ENCODE peak calls at places on chromosomes 6 and 20, in five cellular contexts. E is mucosa of descending colon, V is Calu3, U is endothelial cell of umbilical vein, D is fibroblast of the aortic adventitia. W is an unnamed sample.

GRCh38 chr20:16017656-16018055 is 555.6 kb downstream of the KIF16B start:
- DNase-seq in E (no peak), V (no peak), U (no peak), D (no peak), W (no peak)

GRCh38 chr6:167892835-167893234 is 66.1 kb downstream of the AFDN start:
- DNase-seq in E (no peak), V (no peak), U (no peak), D (no peak), W (no peak)

GRCh38 chr6:89727501-89727900 is 89.0 kb upstream of the LYRM2 start:
- DNase-seq in E (no peak), V (no peak), U (no peak), D (no peak), W (no peak)

GRCh38 chr6:166440729-166441128 is 58.0 kb upstream of the MPC1 start:
- DNase-seq in E (no peak), V (no peak), U (no peak), D (no peak), W (no peak)

GRCh38 chr20:24948939-24949679 is at the start of gene CST7:
- DNase-seq in E (peak; percentile 62), V (no peak), U (no peak), D (no peak), W (no peak)

GRCh38 chr20:20455945-20456344 is 88.0 kb downstream of the INSM1 start:
- DNase-seq in E (no peak), V (no peak), U (no peak), D (no peak), W (no peak)

GRCh38 chr6:34190504-34191122 is 44.7 kb upstream of the GRM4 start:
- DNase-seq in E (no peak), V (no peak), U (no peak), D (no peak), W (no peak)

GRCh38 chr20:61817575-61817974 is 248.1 kb downstream of the TAF4 start:
- DNase-seq in E (no peak), V (no peak), U (no peak), D (no peak), W (no peak)

GRCh38 chr6:56172144-56172543 is 75.2 kb downstream of the COL21A1 start:
- DNase-seq in E (no peak), V (no peak), U (peak; percentile 6), D (no peak), W (no peak)

GRCh38 chr20:20734475-20734948 is 22.1 kb upstream of the RALGAPA2 start:
- DNase-seq in E (no peak), V (no peak), U (peak; percentile 92), D (no peak), W (no peak)

GRCh38 chr6:187252-187840 is 104.9 kb upstream of the DUSP22 start:
- DNase-seq in E (no peak), V (no peak), U (no peak), D (no peak), W (no peak)

GRCh38 chr20:15379897-15380296 is 1042.5 kb upstream of the FLRT3 start:
- DNase-seq in E (no peak), V (no peak), U (no peak), D (no peak), W (no peak)

GRCh38 chr6:44122821-44123220 is 4.4 kb downstream of the MRPL14 start:
- DNase-seq in E (no peak), V (no peak), U (peak; percentile 93), D (peak; percentile 52), W (no peak)

GRCh38 chr20:62156254-62156556 is 12.6 kb downstream of the SS18L1 start:
- DNase-seq in E (no peak), V (no peak), U (no peak), D (no peak), W (no peak)

GRCh38 chr20:3765171-3765887 is 2.2 kb downstream of the ADISSP start:
- DNase-seq in E (no peak), V (no peak), U (no peak), D (no peak), W (no peak)

GRCh38 chr6:89797317-89797716 is 22.3 kb downstream of the MDN1 start:
- DNase-seq in E (no peak), V (no peak), U (no peak), D (peak; percentile 83), W (no peak)

GRCh38 chr6:159724778-159725177 is 2.5 kb upstream of the WTAP start:
- DNase-seq in E (no peak), V (no peak), U (no peak), D (no peak), W (no peak)

GRCh38 chr6:148866657-148867268 is 119.9 kb downstream of the UST start:
- DNase-seq in E (no peak), V (no peak), U (no peak), D (no peak), W (no peak)

GRCh38 chr6:32177788-32178546 is at the start of gene RNF5:
- DNase-seq in E (peak; percentile 98), V (peak; percentile 99), U (peak; percentile 100), D (peak; percentile 100), W (peak; percentile 100)

GRCh38 chr6:170132011-170132521 is 158.8 kb downstream of the DLL1 start:
- DNase-seq in E (no peak), V (no peak), U (no peak), D (no peak), W (no peak)

GRCh38 chr6:27138398-27138797 is 109.1 kb upstream of the PRSS16 start:
- DNase-seq in E (no peak), V (no peak), U (no peak), D (no peak), W (no peak)

GRCh38 chr6:126359936-126360537 is 20.1 kb downstream of the CENPW start:
- DNase-seq in E (no peak), V (no peak), U (no peak), D (no peak), W (no peak)

GRCh38 chr20:51712501-51713212 is 55.5 kb downstream of the ATP9A start:
- DNase-seq in E (peak; percentile 51), V (peak; percentile 47), U (peak; percentile 23), D (peak; percentile 15), W (no peak)

GRCh38 chr6:151546941-151547659 is 53.3 kb downstream of the CCDC170 start:
- DNase-seq in E (no peak), V (no peak), U (no peak), D (no peak), W (no peak)
- TF ChIP-seq CTCF in E (no peak), V (no peak), U (no peak), D (no peak), W (no peak)

GRCh38 chr6:120055071-120055470 is 705.5 kb upstream of the MAN1A1 start:
- DNase-seq in E (no peak), V (no peak), U (no peak), D (no peak), W (no peak)

GRCh38 chr6:120058410-120058809 is 708.8 kb upstream of the MAN1A1 start:
- DNase-seq in E (no peak), V (no peak), U (no peak), D (no peak), W (no peak)

GRCh38 chr6:120056085-120056484 is 706.5 kb upstream of the MAN1A1 start:
- DNase-seq in E (peak; percentile 2), V (no peak), U (no peak), D (no peak), W (no peak)
- TF ChIP-seq CTCF in E (no peak), V (no peak), U (peak; percentile 11), D (peak; percentile 33), W (peak; percentile 70)

DNA sequence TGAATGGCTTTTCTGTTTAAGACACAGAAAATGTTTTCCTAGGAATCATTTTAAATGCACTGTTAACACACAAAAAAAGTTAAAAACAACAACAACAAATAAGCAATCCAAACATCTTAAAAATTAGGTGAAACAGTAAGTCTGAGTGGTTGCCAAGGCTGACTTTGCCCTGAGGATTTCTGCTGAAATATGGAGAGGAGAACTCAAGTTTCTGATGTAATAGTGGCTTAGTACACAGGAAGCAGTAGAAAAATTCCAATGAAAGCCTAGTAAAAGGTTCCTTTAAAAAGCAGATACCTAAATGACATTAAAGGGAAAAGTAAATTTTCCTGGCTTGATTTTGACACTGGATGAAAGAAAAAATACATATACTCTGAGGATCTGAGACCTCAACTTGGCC is 184.2 kb downstream of the EPM2A start:
- DNase-seq in E (no peak), V (no peak), U (no peak), D (peak; percentile 5), W (no peak)
- TF ChIP-seq CTCF in E (no peak), V (no peak), U (no peak), D (no peak), W (no peak)

DNA sequence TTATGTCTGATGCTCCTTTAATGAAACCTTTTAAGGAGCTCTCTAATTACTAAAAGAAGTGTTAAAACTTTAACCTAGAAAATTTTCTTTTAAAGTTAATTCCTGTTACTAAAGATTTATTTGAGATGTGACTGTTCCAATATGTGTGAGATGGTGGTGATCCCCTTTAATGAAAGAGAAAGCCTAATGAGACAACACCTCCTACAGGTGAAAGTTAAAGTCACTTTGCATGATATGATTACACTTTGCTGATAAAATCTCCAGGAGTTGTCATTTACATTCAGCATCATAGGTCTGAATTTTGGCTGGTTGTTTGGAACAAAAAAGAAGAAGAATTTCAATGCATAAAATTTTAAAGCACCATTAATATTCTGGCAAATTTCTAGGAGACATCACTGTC is 307.4 kb downstream of the TRDN start:
- DNase-seq in E (no peak), V (no peak), U (no peak), D (no peak), W (no peak)
- TF ChIP-seq CTCF in E (no peak), V (no peak), U (no peak), D (no peak), W (no peak)

DNA sequence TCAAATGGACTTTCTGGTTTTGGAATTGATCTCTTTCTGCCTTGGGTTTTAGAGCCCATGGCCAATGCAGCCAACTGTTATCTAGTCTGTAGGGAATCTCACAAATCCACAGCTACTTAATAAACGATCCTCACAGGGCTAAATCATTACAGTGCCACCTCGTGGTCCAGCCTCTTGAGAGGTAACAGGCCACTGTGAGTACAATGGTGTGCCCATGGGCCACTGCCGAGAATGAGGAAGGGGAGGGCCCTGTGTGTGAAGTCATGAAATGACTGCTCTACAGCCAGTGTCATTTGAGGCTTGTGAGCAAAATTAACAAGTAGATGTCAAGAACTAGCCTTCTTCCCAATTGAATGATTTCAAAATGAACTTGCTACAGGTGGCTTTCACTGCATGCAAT is 54.3 kb upstream of the GMPR start:
- DNase-seq in E (peak; percentile 68), V (peak; percentile 52), U (peak; percentile 47), D (peak; percentile 30), W (peak; percentile 46)
- TF ChIP-seq CTCF in E (no peak), V (no peak), U (peak; percentile 29), D (peak; percentile 25), W (peak; percentile 66)

W was measured in LNCaP clone FGC.